ENCODE peak calls at places on chromosomes 12 and 14, in five cellular contexts. I is NCI-H1417; F is SK-MEL-5; C is CD8-positive, alpha-beta memory T cell; S is NCI-H524 treated with DMSO at 0.1 percent for 48 hours. M is an unnamed sample.
A peak's percentile ranks its signal among the peaks of the same experiment; 100 is the strongest.

GRCh38 chr12:121283388-121283787 is 13.1 kb downstream of the CAMKK2 start:
- DNase-seq in I (no peak), F (no peak), C (no peak), S (no peak), M (no peak)

GRCh38 chr12:123095074-123095694 is 55.7 kb downstream of the PITPNM2 start:
- DNase-seq in I (no peak), F (no peak), C (no peak), S (no peak), M (no peak)

GRCh38 chr14:71142375-71143038 is 235.2 kb downstream of the PCNX1 start:
- DNase-seq in I (no peak), F (peak; percentile 90), C (no peak), S (no peak), M (peak; percentile 97)

GRCh38 chr12:23098110-23099049 is 473.4 kb downstream of the ETNK1 start:
- DNase-seq in I (peak; percentile 94), F (peak; percentile 48), C (no peak), S (no peak), M (no peak)

GRCh38 chr12:39157696-39158342 is 252.4 kb upstream of the CPNE8 start:
- DNase-seq in I (no peak), F (no peak), C (no peak), S (no peak), M (no peak)

GRCh38 chr14:71714225-71714624 is 218.0 kb upstream of the RGS6 start:
- DNase-seq in I (no peak), F (peak; percentile 35), C (no peak), S (no peak), M (no peak)

GRCh38 chr12:107983871-107984480 is 145.1 kb upstream of the WSCD2 start:
- DNase-seq in I (no peak), F (no peak), C (no peak), S (peak; percentile 59), M (no peak)

GRCh38 chr12:102960766-102961487 is 3.5 kb downstream of the ASCL1 start:
- DNase-seq in I (peak; percentile 97), F (no peak), C (no peak), S (no peak), M (no peak)

GRCh38 chr14:103839569-103839968 is 7.8 kb downstream of the PPP1R13B start:
- DNase-seq in I (no peak), F (peak; percentile 60), C (no peak), S (no peak), M (no peak)

GRCh38 chr12:25497021-25497420 is 56.1 kb downstream of the LMNTD1 start:
- DNase-seq in I (no peak), F (no peak), C (no peak), S (no peak), M (peak; percentile 37)

GRCh38 chr14:67584931-67585330 is 15.1 kb downstream of the PIGH start:
- DNase-seq in I (no peak), F (no peak), C (no peak), S (no peak), M (no peak)

GRCh38 chr12:115697341-115697740 is 580.2 kb downstream of the MED13L start:
- DNase-seq in I (peak; percentile 78), F (no peak), C (no peak), S (no peak), M (no peak)

GRCh38 chr14:38042356-38042755 is 165.3 kb upstream of the SSTR1 start:
- DNase-seq in I (no peak), F (no peak), C (no peak), S (no peak), M (peak; percentile 77)

GRCh38 chr12:98998697-98999299 is 353.7 kb downstream of the APAF1 start:
- DNase-seq in I (peak; percentile 77), F (peak; percentile 69), C (no peak), S (no peak), M (peak; percentile 42)

GRCh38 chr12:117412465-117413190 is 51.2 kb upstream of the NOS1 start:
- DNase-seq in I (no peak), F (no peak), C (no peak), S (no peak), M (no peak)

GRCh38 chr14:69643430-69644200 is 32.2 kb downstream of the SUSD6 start:
- DNase-seq in I (peak; percentile 98), F (no peak), C (peak; percentile 61), S (no peak), M (peak; percentile 98)

GRCh38 chr14:75222208-75222701 is 45.8 kb upstream of the TMED10 start:
- DNase-seq in I (no peak), F (no peak), C (no peak), S (no peak), M (peak; percentile 85)

GRCh38 chr12:3135522-3136461 is 58.6 kb downstream of the TSPAN9 start:
- DNase-seq in I (peak; percentile 91), F (peak; percentile 79), C (peak; percentile 51), S (peak; percentile 17), M (peak; percentile 79)

GRCh38 chr14:35046751-35047536 is 872 bp downstream of the FAM177A1 start:
- DNase-seq in I (peak; percentile 85), F (peak; percentile 32), C (no peak), S (peak; percentile 32), M (peak; percentile 55)

GRCh38 chr12:32561931-32562341 is 117.2 kb upstream of the DNM1L start:
- DNase-seq in I (no peak), F (peak; percentile 54), C (no peak), S (no peak), M (no peak)

GRCh38 chr12:110641512-110641911 is 27.6 kb downstream of the TCTN1 start:
- DNase-seq in I (no peak), F (no peak), C (no peak), S (no peak), M (no peak)

M was measured in kidney tubule cell.